ENCODE peak calls at places on chromosomes 1 and 21, in eight cellular contexts. One of them, this sample, is unnamed.

GRCh38 chr1:100358210-100358609 is 5.9 kb downstream of the CDC14A start:
- DNase-seq in cerebellar cortex: no peak
- DNase-seq in GM04504: no peak
- DNase-seq in GM23248: peak; percentile 40
- DNase-seq in endothelial cell: no peak
- DNase-seq in NCI-H524 treated with DMSO at 0.1 percent for 48 hours: no peak
- DNase-seq in aorta: no peak
- DNase-seq in T-helper 9 cell: no peak
- DNase-seq in this sample: peak; percentile 34

GRCh38 chr1:174218983-174219382 is 59.7 kb downstream of the RABGAP1L start:
- DNase-seq in cerebellar cortex: no peak
- DNase-seq in GM04504: no peak
- DNase-seq in NCI-H524 treated with DMSO at 0.1 percent for 48 hours: no peak
- DNase-seq in aorta: no peak
- DNase-seq in endothelial cell: no peak
- DNase-seq in T-helper 9 cell: no peak
- DNase-seq in GM23248: no peak
- DNase-seq in this sample: peak; percentile 15

GRCh38 chr1:23838401-23838866 is 13.2 kb upstream of the HMGCL start:
- DNase-seq in NCI-H524 treated with DMSO at 0.1 percent for 48 hours: no peak
- DNase-seq in endothelial cell: peak; percentile 41
- DNase-seq in GM23248: peak; percentile 72
- DNase-seq in T-helper 9 cell: peak; percentile 64
- DNase-seq in cerebellar cortex: no peak
- DNase-seq in aorta: peak; percentile 79
- DNase-seq in GM04504: peak; percentile 8
- DNase-seq in this sample: peak; percentile 83

GRCh38 chr21:46081022-46081861 is 16.7 kb upstream of the COL6A2 start:
- DNase-seq in aorta: peak; percentile 57
- DNase-seq in GM04504: no peak
- DNase-seq in endothelial cell: no peak
- DNase-seq in T-helper 9 cell: no peak
- DNase-seq in GM23248: peak; percentile 82
- DNase-seq in cerebellar cortex: no peak
- DNase-seq in NCI-H524 treated with DMSO at 0.1 percent for 48 hours: no peak
- DNase-seq in this sample: no peak

GRCh38 chr1:24124980-24125379 is 13.0 kb upstream of the MYOM3 start:
- DNase-seq in T-helper 9 cell: no peak
- DNase-seq in endothelial cell: no peak
- DNase-seq in aorta: no peak
- DNase-seq in GM04504: no peak
- DNase-seq in GM23248: no peak
- DNase-seq in NCI-H524 treated with DMSO at 0.1 percent for 48 hours: no peak
- DNase-seq in cerebellar cortex: no peak
- DNase-seq in this sample: no peak

GRCh38 chr1:234989479-234990327 is 138.9 kb downstream of the TOMM20 start:
- DNase-seq in NCI-H524 treated with DMSO at 0.1 percent for 48 hours: no peak
- DNase-seq in GM23248: no peak
- DNase-seq in endothelial cell: no peak
- DNase-seq in cerebellar cortex: no peak
- DNase-seq in GM04504: no peak
- DNase-seq in T-helper 9 cell: no peak
- DNase-seq in aorta: no peak
- DNase-seq in this sample: no peak

GRCh38 chr1:3651011-3651938 is 1.0 kb upstream of the TP73 start:
- DNase-seq in NCI-H524 treated with DMSO at 0.1 percent for 48 hours: no peak
- DNase-seq in T-helper 9 cell: no peak
- DNase-seq in aorta: peak; percentile 50
- DNase-seq in endothelial cell: no peak
- DNase-seq in GM04504: no peak
- DNase-seq in GM23248: peak; percentile 25
- DNase-seq in cerebellar cortex: no peak
- DNase-seq in this sample: peak; percentile 11

GRCh38 chr1:22662986-22663408 is 10.0 kb downstream of the C1QB start:
- DNase-seq in endothelial cell: no peak
- DNase-seq in T-helper 9 cell: no peak
- DNase-seq in NCI-H524 treated with DMSO at 0.1 percent for 48 hours: no peak
- DNase-seq in cerebellar cortex: no peak
- DNase-seq in aorta: no peak
- DNase-seq in GM04504: no peak
- DNase-seq in GM23248: no peak
- DNase-seq in this sample: no peak

GRCh38 chr1:234655328-234656069 is 45.5 kb upstream of the IRF2BP2 start:
- DNase-seq in GM04504: no peak
- DNase-seq in endothelial cell: no peak
- DNase-seq in GM23248: no peak
- DNase-seq in T-helper 9 cell: no peak
- DNase-seq in cerebellar cortex: no peak
- DNase-seq in NCI-H524 treated with DMSO at 0.1 percent for 48 hours: no peak
- DNase-seq in aorta: no peak
- DNase-seq in this sample: no peak

GRCh38 chr1:1430114-1430982 is 5.1 kb upstream of the VWA1 start:
- DNase-seq in T-helper 9 cell: no peak
- DNase-seq in cerebellar cortex: no peak
- DNase-seq in NCI-H524 treated with DMSO at 0.1 percent for 48 hours: peak; percentile 28
- DNase-seq in aorta: peak; percentile 75
- DNase-seq in GM23248: peak; percentile 27
- DNase-seq in GM04504: no peak
- DNase-seq in endothelial cell: peak; percentile 66
- DNase-seq in this sample: no peak